ENCODE peak calls at places on chromosomes 12 and 14, in five cellular contexts. One of them, this sample, is unnamed.

GRCh38 chr12:54045868-54046529 is 7.6 kb upstream of the HOXC4 start:
- DNase-seq in GM12878: no peak
- DNase-seq in HepG2: no peak
- DNase-seq in NT2/D1: no peak
- DNase-seq in H1: no peak
- DNase-seq in this sample: no peak

GRCh38 chr12:43786899-43787693 is 19.0 kb downstream of the TWF1 start:
- DNase-seq in HepG2: no peak
- DNase-seq in NT2/D1: no peak
- DNase-seq in GM12878: no peak
- DNase-seq in H1: no peak
- DNase-seq in this sample: no peak

GRCh38 chr14:32513571-32514009 is 184.5 kb downstream of the AKAP6 start:
- DNase-seq in GM12878: no peak
- DNase-seq in H1: no peak
- DNase-seq in HepG2: no peak
- DNase-seq in NT2/D1: no peak
- DNase-seq in this sample: no peak

GRCh38 chr14:96479435-96480146 is 22.6 kb upstream of the PAPOLA start:
- DNase-seq in NT2/D1: no peak
- DNase-seq in H1: no peak
- DNase-seq in HepG2: peak
- DNase-seq in GM12878: no peak
- DNase-seq in this sample: no peak

GRCh38 chr12:90085491-90086274 is 377.0 kb upstream of the ATP2B1 start:
- DNase-seq in H1: no peak
- DNase-seq in GM12878: no peak
- DNase-seq in NT2/D1: no peak
- DNase-seq in HepG2: no peak
- DNase-seq in this sample: no peak

GRCh38 chr14:101181717-101182313 is 278.3 kb upstream of the RTL1 start:
- DNase-seq in HepG2: no peak
- DNase-seq in GM12878: no peak
- DNase-seq in NT2/D1: no peak
- DNase-seq in H1: no peak
- DNase-seq in this sample: no peak

GRCh38 chr12:29320295-29321090 is 60.5 kb downstream of the ERGIC2 start:
- DNase-seq in HepG2: peak
- DNase-seq in NT2/D1: no peak
- DNase-seq in H1: no peak
- DNase-seq in GM12878: no peak
- DNase-seq in this sample: no peak

GRCh38 chr12:4307593-4308333 is 13.2 kb upstream of the TIGAR start:
- DNase-seq in NT2/D1: peak
- DNase-seq in GM12878: no peak
- DNase-seq in H1: peak
- DNase-seq in HepG2: peak
- DNase-seq in this sample: peak

GRCh38 chr14:91693342-91693741 is 38.5 kb downstream of the CATSPERB start:
- DNase-seq in HepG2: peak
- DNase-seq in NT2/D1: no peak
- DNase-seq in GM12878: no peak
- DNase-seq in H1: no peak
- DNase-seq in this sample: no peak

GRCh38 chr12:124720019-124720686 is 143.5 kb downstream of the SCARB1 start:
- DNase-seq in H1: no peak
- DNase-seq in NT2/D1: no peak
- DNase-seq in GM12878: no peak
- DNase-seq in HepG2: no peak
- DNase-seq in this sample: peak

GRCh38 chr12:116284401-116284800 is 6.9 kb upstream of the MED13L start:
- DNase-seq in GM12878: no peak
- DNase-seq in H1: no peak
- DNase-seq in NT2/D1: no peak
- DNase-seq in HepG2: no peak
- DNase-seq in this sample: no peak

GRCh38 chr12:116278259-116278595 is 734 bp upstream of the MED13L start:
- DNase-seq in GM12878: no peak
- DNase-seq in HepG2: no peak
- DNase-seq in NT2/D1: no peak
- DNase-seq in H1: no peak
- DNase-seq in this sample: no peak

GRCh38 chr12:116278667-116279066 is 1.2 kb upstream of the MED13L start:
- DNase-seq in NT2/D1: no peak
- DNase-seq in H1: no peak
- DNase-seq in HepG2: no peak
- DNase-seq in GM12878: no peak
- DNase-seq in this sample: no peak

GRCh38 chr12:116280590-116281290 is 3.2 kb upstream of the MED13L start:
- DNase-seq in NT2/D1: no peak
- DNase-seq in H1: no peak
- DNase-seq in GM12878: no peak
- DNase-seq in HepG2: peak
- DNase-seq in this sample: no peak

GRCh38 chr12:116282371-116283286 is 5.1 kb upstream of the MED13L start:
- DNase-seq in HepG2: no peak
- DNase-seq in GM12878: no peak
- DNase-seq in NT2/D1: no peak
- DNase-seq in H1: no peak
- DNase-seq in this sample: no peak
- TF ChIP-seq SUZ12 in HepG2: no peak
- TF ChIP-seq SUZ12 in GM12878: no peak
- TF ChIP-seq SUZ12 in NT2/D1: no peak
- TF ChIP-seq SUZ12 in H1: no peak
- TF ChIP-seq SUZ12 in this sample: no peak

GRCh38 chr12:121568971-121569808 is 11.6 kb downstream of the KDM2B start:
- DNase-seq in NT2/D1: no peak
- DNase-seq in H1: no peak
- DNase-seq in HepG2: no peak
- DNase-seq in GM12878: no peak
- DNase-seq in this sample: no peak
- TF ChIP-seq SUZ12 in NT2/D1: no peak
- TF ChIP-seq SUZ12 in H1: no peak
- TF ChIP-seq SUZ12 in HepG2: no peak
- TF ChIP-seq SUZ12 in GM12878: no peak
- TF ChIP-seq SUZ12 in this sample: no peak

GRCh38 chr14:104473649-104474574 is 105.7 kb upstream of the C14orf180 start:
- DNase-seq in NT2/D1: no peak
- DNase-seq in GM12878: no peak
- DNase-seq in H1: no peak
- DNase-seq in HepG2: no peak
- DNase-seq in this sample: no peak
- TF ChIP-seq SUZ12 in NT2/D1: no peak
- TF ChIP-seq SUZ12 in GM12878: no peak
- TF ChIP-seq SUZ12 in H1: no peak
- TF ChIP-seq SUZ12 in HepG2: no peak
- TF ChIP-seq SUZ12 in this sample: no peak

DNA sequence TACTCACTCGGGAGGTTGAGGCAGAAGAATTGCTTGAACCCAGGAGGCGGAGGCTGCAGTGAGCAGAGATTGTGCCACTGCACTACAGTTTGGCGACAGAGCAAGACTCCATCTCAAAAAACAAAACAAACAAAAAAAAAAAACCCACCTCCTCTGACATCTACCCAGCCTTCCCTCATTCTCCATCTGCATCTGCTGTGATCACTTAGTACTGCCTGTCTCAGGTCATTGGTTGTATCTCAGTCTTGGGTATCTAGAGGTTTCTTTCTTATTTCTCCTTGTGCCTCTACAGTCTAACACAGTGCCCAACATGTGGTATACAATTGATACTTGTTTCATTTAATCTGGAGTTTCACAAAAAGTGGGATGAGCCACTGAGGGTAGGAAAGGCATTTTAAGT is 5.3 kb downstream of the LTBP2 start:
- DNase-seq in H1: no peak
- DNase-seq in GM12878: no peak
- DNase-seq in HepG2: no peak
- DNase-seq in NT2/D1: no peak
- DNase-seq in this sample: no peak
- TF ChIP-seq SUZ12 in H1: no peak
- TF ChIP-seq SUZ12 in GM12878: no peak
- TF ChIP-seq SUZ12 in HepG2: no peak
- TF ChIP-seq SUZ12 in NT2/D1: no peak
- TF ChIP-seq SUZ12 in this sample: no peak